ENCODE peak calls at places on chromosomes 2 and 18, in four cellular contexts. One of them, this sample, is unnamed.

GRCh38 chr2:19536136-19536535 is 177.7 kb upstream of the OSR1 start:
- DNase-seq in SK-N-SH: no peak
- DNase-seq in HCT116: no peak
- DNase-seq in HepG2: peak; percentile 22
- DNase-seq in this sample: no peak

GRCh38 chr2:44009136-44009744 is 13.5 kb upstream of the LRPPRC start:
- DNase-seq in SK-N-SH: peak; percentile 66
- DNase-seq in HCT116: no peak
- DNase-seq in HepG2: no peak
- DNase-seq in this sample: no peak

GRCh38 chr18:3579701-3580100 is 129.7 kb downstream of the TGIF1 start:
- DNase-seq in SK-N-SH: no peak
- DNase-seq in HCT116: no peak
- DNase-seq in HepG2: no peak
- DNase-seq in this sample: no peak

GRCh38 chr18:77118256-77119090 is 14.1 kb downstream of the MBP start:
- DNase-seq in SK-N-SH: no peak
- DNase-seq in HCT116: no peak
- DNase-seq in HepG2: no peak
- DNase-seq in this sample: no peak

GRCh38 chr18:49907346-49907929 is 94.1 kb upstream of the ACAA2 start:
- DNase-seq in SK-N-SH: no peak
- DNase-seq in HCT116: no peak
- DNase-seq in HepG2: peak; percentile 20
- DNase-seq in this sample: no peak

GRCh38 chr2:62576276-62576939 is 70.4 kb upstream of the TMEM17 start:
- DNase-seq in SK-N-SH: no peak
- DNase-seq in HCT116: no peak
- DNase-seq in HepG2: no peak
- DNase-seq in this sample: no peak

GRCh38 chr2:227280895-227281294 is 44.2 kb upstream of the MFF start:
- DNase-seq in SK-N-SH: no peak
- DNase-seq in HCT116: no peak
- DNase-seq in HepG2: no peak
- DNase-seq in this sample: no peak

GRCh38 chr18:41731887-41732286 is 223.1 kb upstream of the PIK3C3 start:
- DNase-seq in SK-N-SH: no peak
- DNase-seq in HCT116: no peak
- DNase-seq in HepG2: no peak
- DNase-seq in this sample: no peak

GRCh38 chr2:151560289-151560688 is 150.6 kb downstream of the RIF1 start:
- DNase-seq in SK-N-SH: peak; percentile 8
- DNase-seq in HCT116: no peak
- DNase-seq in HepG2: no peak
- DNase-seq in this sample: no peak

GRCh38 chr18:46374850-46375249 is 270.7 kb downstream of the HAUS1 start:
- DNase-seq in SK-N-SH: peak; percentile 56
- DNase-seq in HCT116: no peak
- DNase-seq in HepG2: no peak
- DNase-seq in this sample: no peak

GRCh38 chr2:183490930-183491329 is 366.7 kb downstream of the NUP35 start:
- DNase-seq in SK-N-SH: no peak
- DNase-seq in HCT116: no peak
- DNase-seq in HepG2: no peak
- DNase-seq in this sample: no peak

GRCh38 chr2:206642075-206643025 is at the start of gene FAM237A:
- DNase-seq in SK-N-SH: peak; percentile 68
- DNase-seq in HCT116: peak; percentile 4
- DNase-seq in HepG2: peak; percentile 21
- DNase-seq in this sample: no peak

GRCh38 chr2:84152471-84152870 is 306.6 kb downstream of the SUCLG1 start:
- DNase-seq in SK-N-SH: no peak
- DNase-seq in HCT116: no peak
- DNase-seq in HepG2: no peak
- DNase-seq in this sample: no peak

GRCh38 chr2:239204143-239204875 is 196.5 kb downstream of the HDAC4 start:
- DNase-seq in SK-N-SH: no peak
- DNase-seq in HCT116: no peak
- DNase-seq in HepG2: no peak
- DNase-seq in this sample: no peak

GRCh38 chr2:168156661-168157060 is 90.7 kb downstream of the STK39 start:
- DNase-seq in SK-N-SH: peak; percentile 49
- DNase-seq in HCT116: no peak
- DNase-seq in HepG2: no peak
- DNase-seq in this sample: peak; percentile 5

GRCh38 chr18:22223263-22223960 is 54.0 kb downstream of the GATA6 start:
- DNase-seq in SK-N-SH: no peak
- DNase-seq in HCT116: peak; percentile 69
- DNase-seq in HepG2: peak; percentile 36
- DNase-seq in this sample: peak; percentile 71

GRCh38 chr2:70983506-70984227 is 5.2 kb downstream of the ANKRD53 start:
- DNase-seq in SK-N-SH: no peak
- DNase-seq in HCT116: no peak
- DNase-seq in HepG2: no peak
- DNase-seq in this sample: no peak

DNA sequence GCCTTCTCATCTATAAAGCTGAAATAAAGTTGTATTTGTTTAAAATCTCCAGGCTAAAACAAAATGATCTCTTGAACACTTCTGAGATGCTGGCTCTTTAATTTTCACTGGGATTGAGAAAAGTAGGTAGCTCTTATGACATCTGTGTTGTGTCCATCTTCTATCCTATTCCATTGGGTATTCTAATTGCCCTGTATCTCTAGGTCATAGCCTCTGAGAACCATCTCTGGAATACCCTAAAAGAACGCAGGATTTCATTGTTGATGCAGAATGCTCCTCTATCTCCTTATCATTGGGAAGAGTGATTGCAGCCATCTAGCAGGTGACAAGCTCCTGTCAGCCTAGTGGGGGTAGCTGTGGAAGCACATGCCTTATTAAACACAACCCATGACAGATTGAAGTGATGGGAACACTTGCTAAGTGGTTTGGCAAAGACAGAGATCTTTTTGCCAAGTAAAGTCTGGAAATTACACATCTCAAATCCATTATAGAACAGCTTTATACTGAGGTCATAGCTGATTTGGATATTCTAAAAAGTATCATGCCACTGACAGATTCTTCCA is 178.2 kb downstream of the TDRD15 start:
- DNase-seq in SK-N-SH: no peak
- DNase-seq in HCT116: no peak
- DNase-seq in HepG2: no peak
- DNase-seq in this sample: no peak
- TF ChIP-seq REST in SK-N-SH: no peak
- TF ChIP-seq REST in HCT116: no peak
- TF ChIP-seq REST in HepG2: no peak
- TF ChIP-seq REST in this sample: no peak

GRCh38 chr2:173231465-173231864 is 123.2 kb upstream of the CDCA7 start:
- DNase-seq in SK-N-SH: no peak
- DNase-seq in HCT116: no peak
- DNase-seq in HepG2: peak; percentile 13
- DNase-seq in this sample: no peak

GRCh38 chr2:173232956-173233744 is 121.5 kb upstream of the CDCA7 start:
- DNase-seq in SK-N-SH: no peak
- DNase-seq in HCT116: no peak
- DNase-seq in HepG2: no peak
- DNase-seq in this sample: no peak

GRCh38 chr2:173229086-173229485 is 125.6 kb upstream of the CDCA7 start:
- DNase-seq in SK-N-SH: no peak
- DNase-seq in HCT116: no peak
- DNase-seq in HepG2: no peak
- DNase-seq in this sample: no peak

GRCh38 chr2:173230181-173230580 is 124.5 kb upstream of the CDCA7 start:
- DNase-seq in SK-N-SH: no peak
- DNase-seq in HCT116: no peak
- DNase-seq in HepG2: no peak
- DNase-seq in this sample: no peak

DNA sequence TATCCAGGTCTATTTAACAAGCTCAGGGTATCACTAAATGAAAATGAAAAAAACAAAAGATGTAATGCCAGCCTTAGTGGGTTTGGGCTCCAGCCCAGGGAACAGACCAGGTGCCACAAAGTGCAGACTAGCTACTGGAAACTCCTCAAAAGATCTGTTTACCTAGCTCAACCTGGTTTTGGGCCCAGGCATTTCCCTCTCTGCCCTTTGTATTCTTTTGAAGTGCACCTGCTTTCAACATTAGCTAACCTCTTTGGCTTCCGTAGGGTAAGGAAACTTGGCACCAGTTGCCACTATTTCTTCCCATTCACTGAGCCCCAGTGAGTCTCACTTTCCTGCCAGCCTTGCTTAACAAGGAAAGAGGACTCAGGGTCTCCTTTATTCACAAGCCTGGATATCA is 123.6 kb upstream of the CDCA7 start:
- DNase-seq in SK-N-SH: no peak
- DNase-seq in HCT116: no peak
- DNase-seq in HepG2: peak; percentile 24
- DNase-seq in this sample: no peak
- TF ChIP-seq REST in SK-N-SH: no peak
- TF ChIP-seq REST in HCT116: no peak
- TF ChIP-seq REST in HepG2: no peak
- TF ChIP-seq REST in this sample: no peak

GRCh38 chr2:130996658-130997057 is 96.6 kb downstream of the FAM168B start:
- DNase-seq in SK-N-SH: no peak
- DNase-seq in HCT116: no peak
- DNase-seq in HepG2: no peak
- DNase-seq in this sample: no peak

GRCh38 chr2:130997198-130997597 is 96.1 kb downstream of the FAM168B start:
- DNase-seq in SK-N-SH: no peak
- DNase-seq in HCT116: no peak
- DNase-seq in HepG2: no peak
- DNase-seq in this sample: no peak
- TF ChIP-seq REST in SK-N-SH: no peak
- TF ChIP-seq REST in HCT116: no peak
- TF ChIP-seq REST in HepG2: no peak
- TF ChIP-seq REST in this sample: no peak

DNA sequence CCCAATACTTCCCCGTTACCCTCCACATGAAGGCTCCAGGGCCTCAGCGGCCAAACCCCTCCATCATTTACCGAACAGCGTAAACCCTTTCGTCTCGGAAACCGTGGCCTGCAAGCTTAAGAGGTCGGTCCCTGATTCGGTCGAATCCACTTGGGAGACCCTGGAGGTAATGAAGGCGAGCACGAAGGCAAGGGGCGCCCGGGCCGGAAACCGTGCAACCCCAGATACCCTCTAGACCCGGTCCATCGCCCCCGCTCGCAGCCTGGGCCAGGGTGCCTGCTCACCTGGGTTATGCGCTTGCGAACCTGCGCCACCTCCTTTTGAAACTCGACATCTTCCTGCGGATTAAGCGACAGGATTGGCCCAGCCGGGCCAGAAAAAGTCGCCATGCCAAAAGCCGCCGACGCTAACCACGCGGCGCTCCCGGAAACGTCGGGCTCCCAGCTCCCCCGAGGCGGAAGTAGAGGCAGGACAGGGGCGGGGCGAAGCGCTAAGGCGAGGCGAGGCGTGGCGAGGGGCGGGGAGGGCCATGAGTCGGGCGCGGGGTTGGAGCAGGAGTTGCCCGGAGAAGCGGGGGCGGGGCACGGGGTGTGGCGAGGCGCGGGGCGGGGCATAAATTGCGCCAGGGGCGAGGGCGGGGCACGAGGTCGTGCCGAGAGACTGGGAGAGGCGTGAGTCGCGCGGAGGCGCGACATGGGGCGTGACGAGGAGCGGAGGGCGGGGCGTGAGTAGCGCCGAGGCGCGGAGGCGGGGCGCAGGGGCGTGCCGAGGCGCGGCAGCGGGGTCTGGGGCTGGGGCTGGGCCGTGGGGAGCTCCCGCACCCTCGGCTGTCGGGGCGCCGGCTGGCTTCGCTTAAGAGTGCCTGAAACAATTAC is at the start of gene NIFK:
- DNase-seq in SK-N-SH: peak; percentile 99
- DNase-seq in HCT116: peak; percentile 93
- DNase-seq in HepG2: peak; percentile 96
- DNase-seq in this sample: peak; percentile 84
- TF ChIP-seq REST in SK-N-SH: no peak
- TF ChIP-seq REST in HCT116: no peak
- TF ChIP-seq REST in HepG2: peak; percentile 12
- TF ChIP-seq REST in this sample: no peak

DNA sequence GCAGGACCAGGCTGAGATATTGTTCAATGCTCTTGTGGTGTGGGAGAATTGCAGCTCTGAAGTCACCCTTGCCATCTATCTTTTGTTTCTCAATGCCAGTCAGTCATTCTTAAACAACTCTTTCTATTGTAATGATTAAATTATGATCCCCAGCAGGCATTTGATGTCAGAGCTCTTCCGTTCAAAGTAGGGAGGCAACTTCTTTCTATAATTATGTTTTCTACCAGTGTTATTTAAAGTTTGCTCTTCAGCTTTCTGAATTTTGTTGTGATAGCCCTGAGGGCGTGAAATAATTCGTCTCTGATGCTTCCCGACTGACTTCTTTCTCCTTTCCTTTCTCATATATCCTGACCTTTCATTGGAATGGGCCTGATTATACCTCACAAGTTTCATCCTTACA is 161.4 kb upstream of the KLHL14 start:
- DNase-seq in SK-N-SH: no peak
- DNase-seq in HCT116: no peak
- DNase-seq in HepG2: no peak
- DNase-seq in this sample: no peak
- TF ChIP-seq REST in SK-N-SH: no peak
- TF ChIP-seq REST in HCT116: no peak
- TF ChIP-seq REST in HepG2: no peak
- TF ChIP-seq REST in this sample: no peak

DNA sequence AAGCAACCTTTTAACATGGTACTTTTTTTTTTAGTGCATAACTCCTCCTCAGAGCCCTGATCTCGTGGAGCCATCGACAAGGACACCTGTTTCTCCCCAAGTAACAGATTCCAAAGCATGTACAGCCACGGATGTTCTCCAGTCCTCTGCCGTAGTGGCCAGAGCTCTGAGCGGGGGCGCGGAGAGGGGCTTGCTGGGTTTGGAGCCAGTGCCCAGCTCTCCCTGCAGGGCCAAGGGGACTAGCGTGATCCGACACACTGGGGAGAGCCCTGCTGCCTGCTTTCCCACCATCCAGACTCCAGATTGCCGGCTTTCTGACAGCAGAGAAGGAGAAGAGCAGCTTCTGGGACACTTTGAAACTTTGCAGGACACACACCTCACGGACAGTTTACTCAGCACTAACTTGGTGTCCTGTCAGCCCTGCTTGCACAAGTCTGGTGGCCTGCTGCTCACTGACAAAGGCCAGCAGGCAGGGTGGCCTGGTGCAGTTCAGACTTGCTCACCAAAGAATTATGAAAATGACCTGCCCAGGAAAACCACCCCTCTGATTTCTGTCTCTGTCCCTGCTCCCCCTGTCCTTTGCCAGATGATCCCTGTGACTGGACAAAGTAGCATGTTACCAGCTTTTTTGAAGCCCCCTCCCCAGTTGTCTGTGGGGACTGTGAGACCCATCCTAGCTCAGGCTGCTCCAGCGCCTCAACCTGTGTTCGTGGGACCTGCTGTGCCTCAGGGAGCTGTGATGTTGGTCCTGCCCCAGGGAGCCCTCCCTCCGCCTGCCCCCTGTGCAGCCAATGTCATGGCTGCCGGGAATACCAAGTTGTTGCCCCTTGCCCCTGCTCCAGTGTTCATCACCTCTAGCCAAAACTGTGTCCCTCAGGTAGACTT is 4.5 kb downstream of the KLF11 start:
- DNase-seq in SK-N-SH: no peak
- DNase-seq in HCT116: no peak
- DNase-seq in HepG2: no peak
- DNase-seq in this sample: no peak
- TF ChIP-seq REST in SK-N-SH: no peak
- TF ChIP-seq REST in HCT116: no peak
- TF ChIP-seq REST in HepG2: no peak
- TF ChIP-seq REST in this sample: no peak

GRCh38 chr2:76385943-76386342 is 675.2 kb upstream of the GCFC2 start:
- DNase-seq in SK-N-SH: no peak
- DNase-seq in HCT116: no peak
- DNase-seq in HepG2: no peak
- DNase-seq in this sample: no peak
- TF ChIP-seq REST in SK-N-SH: no peak
- TF ChIP-seq REST in HCT116: no peak
- TF ChIP-seq REST in HepG2: no peak
- TF ChIP-seq REST in this sample: no peak